ENCODE peak calls at places on chromosome 4, in four cellular contexts. I is iris pigment epithelial cell; S is naive thymus-derived CD8-positive, alpha-beta T cell; L is adipocyte. N is an unnamed sample.

GRCh38 chr4:77800483-77801259 is 18.5 kb downstream of the CNOT6L start:
- DNase-seq in I (peak), S (no peak), L (peak), N (no peak)

GRCh38 chr4:138329506-138330070 is 87.4 kb upstream of the SLC7A11 start:
- DNase-seq in I (no peak), S (no peak), L (no peak), N (no peak)

GRCh38 chr4:87188932-87189331 is 31.5 kb downstream of the KLHL8 start:
- DNase-seq in I (no peak), S (no peak), L (no peak), N (no peak)

GRCh38 chr4:10144971-10145370 is 28.4 kb upstream of the WDR1 start:
- DNase-seq in I (no peak), S (no peak), L (no peak), N (no peak)

GRCh38 chr4:41896648-41897047 is 38.6 kb upstream of the TMEM33 start:
- DNase-seq in I (no peak), S (no peak), L (no peak), N (no peak)

GRCh38 chr4:8259743-8260430 is 9.7 kb upstream of the HTRA3 start:
- DNase-seq in I (no peak), S (no peak), L (no peak), N (no peak)

GRCh38 chr4:38117614-38118013 is 157.4 kb downstream of the PTTG2 start:
- DNase-seq in I (no peak), S (no peak), L (no peak), N (no peak)

GRCh38 chr4:71550220-71551190 is 211.7 kb downstream of the SLC4A4 start:
- DNase-seq in I (peak), S (no peak), L (peak), N (no peak)

GRCh38 chr4:41322613-41323012 is 65.9 kb downstream of the UCHL1 start:
- DNase-seq in I (no peak), S (no peak), L (no peak), N (no peak)

GRCh38 chr4:89140168-89140759 is 28.9 kb downstream of the TIGD2 start:
- DNase-seq in I (peak), S (no peak), L (no peak), N (no peak)

GRCh38 chr4:6177587-6178197 is 22.7 kb downstream of the JAKMIP1 start:
- DNase-seq in I (no peak), S (peak), L (no peak), N (no peak)

GRCh38 chr4:128591482-128591881 is 218.0 kb upstream of the JADE1 start:
- DNase-seq in I (no peak), S (no peak), L (no peak), N (no peak)

GRCh38 chr4:72208421-72209075 is 176.7 kb downstream of the NPFFR2 start:
- DNase-seq in I (peak), S (no peak), L (no peak), N (no peak)

GRCh38 chr4:12576409-12576808 is 907.7 kb downstream of the RAB28 start:
- DNase-seq in I (no peak), S (no peak), L (no peak), N (no peak)

GRCh38 chr4:27239651-27240050 is 379.0 kb downstream of the STIM2 start:
- DNase-seq in I (no peak), S (no peak), L (no peak), N (no peak)

GRCh38 chr4:5636766-5637670 is 71.3 kb downstream of the EVC2 start:
- DNase-seq in I (peak), S (no peak), L (no peak), N (no peak)

GRCh38 chr4:105619193-105619931 is 66.9 kb downstream of the ARHGEF38 start:
- DNase-seq in I (no peak), S (no peak), L (peak), N (peak)